ENCODE peak calls at places on chromosome 20, in four cellular contexts. One of them, this sample, is unnamed.

GRCh38 chr20:23048283-23049200 is 930 bp downstream of the THBD start:
- DNase-seq in mesothelial cell of epicardium: peak; percentile 52
- DNase-seq in foreskin fibroblast: peak; percentile 33
- DNase-seq in GM20000: no peak
- DNase-seq in this sample: peak; percentile 53

GRCh38 chr20:46694484-46694883 is 5.2 kb upstream of the TP53RK start:
- DNase-seq in mesothelial cell of epicardium: no peak
- DNase-seq in foreskin fibroblast: no peak
- DNase-seq in GM20000: no peak
- DNase-seq in this sample: no peak

GRCh38 chr20:58424218-58424617 is 35.2 kb downstream of the VAPB start:
- DNase-seq in GM20000: no peak
- DNase-seq in foreskin fibroblast: no peak
- DNase-seq in mesothelial cell of epicardium: no peak
- DNase-seq in this sample: no peak

GRCh38 chr20:14765370-14765701 is 427.9 kb upstream of the FLRT3 start:
- DNase-seq in mesothelial cell of epicardium: no peak
- DNase-seq in GM20000: no peak
- DNase-seq in foreskin fibroblast: no peak
- DNase-seq in this sample: no peak

GRCh38 chr20:50312682-50313187 is 122.1 kb downstream of the CEBPB start:
- DNase-seq in mesothelial cell of epicardium: no peak
- DNase-seq in GM20000: no peak
- DNase-seq in foreskin fibroblast: peak; percentile 75
- DNase-seq in this sample: no peak

GRCh38 chr20:63397155-63397843 is 36.1 kb upstream of the CHRNA4 start:
- DNase-seq in GM20000: no peak
- DNase-seq in mesothelial cell of epicardium: no peak
- DNase-seq in foreskin fibroblast: no peak
- DNase-seq in this sample: no peak

GRCh38 chr20:10115021-10115420 is 80.2 kb downstream of the ANKEF1 start:
- DNase-seq in mesothelial cell of epicardium: no peak
- DNase-seq in GM20000: no peak
- DNase-seq in foreskin fibroblast: peak; percentile 74
- DNase-seq in this sample: no peak

GRCh38 chr20:12837646-12838045 is 171.1 kb upstream of the SPTLC3 start:
- DNase-seq in mesothelial cell of epicardium: no peak
- DNase-seq in foreskin fibroblast: no peak
- DNase-seq in GM20000: no peak
- DNase-seq in this sample: no peak

GRCh38 chr20:34015401-34016335 is 22.0 kb downstream of the RALY start:
- DNase-seq in GM20000: no peak
- DNase-seq in foreskin fibroblast: no peak
- DNase-seq in mesothelial cell of epicardium: no peak
- DNase-seq in this sample: no peak

GRCh38 chr20:2626853-2627541 is 25.4 kb upstream of the NOP56 start:
- DNase-seq in mesothelial cell of epicardium: no peak
- DNase-seq in GM20000: no peak
- DNase-seq in foreskin fibroblast: peak; percentile 87
- DNase-seq in this sample: no peak

GRCh38 chr20:51750037-51750769 is 18.0 kb downstream of the ATP9A start:
- DNase-seq in mesothelial cell of epicardium: no peak
- DNase-seq in foreskin fibroblast: peak; percentile 97
- DNase-seq in GM20000: no peak
- DNase-seq in this sample: no peak

GRCh38 chr20:47285189-47285588 is 71.3 kb downstream of the ZMYND8 start:
- DNase-seq in foreskin fibroblast: no peak
- DNase-seq in mesothelial cell of epicardium: no peak
- DNase-seq in GM20000: no peak
- DNase-seq in this sample: no peak

GRCh38 chr20:1287306-1287705 is 21.2 kb downstream of the SNPH start:
- DNase-seq in foreskin fibroblast: no peak
- DNase-seq in mesothelial cell of epicardium: no peak
- DNase-seq in GM20000: no peak
- DNase-seq in this sample: no peak

GRCh38 chr20:63782051-63782471 is 42.5 kb downstream of the SLC2A4RG start:
- DNase-seq in foreskin fibroblast: no peak
- DNase-seq in GM20000: no peak
- DNase-seq in mesothelial cell of epicardium: no peak
- DNase-seq in this sample: no peak

GRCh38 chr20:38043512-38044300 is 10.2 kb downstream of the RPRD1B start:
- DNase-seq in mesothelial cell of epicardium: no peak
- DNase-seq in foreskin fibroblast: peak; percentile 71
- DNase-seq in GM20000: no peak
- DNase-seq in this sample: no peak
- TF ChIP-seq CTCF in mesothelial cell of epicardium: no peak
- TF ChIP-seq CTCF in foreskin fibroblast: no peak
- TF ChIP-seq CTCF in GM20000: no peak
- TF ChIP-seq CTCF in this sample: no peak

DNA sequence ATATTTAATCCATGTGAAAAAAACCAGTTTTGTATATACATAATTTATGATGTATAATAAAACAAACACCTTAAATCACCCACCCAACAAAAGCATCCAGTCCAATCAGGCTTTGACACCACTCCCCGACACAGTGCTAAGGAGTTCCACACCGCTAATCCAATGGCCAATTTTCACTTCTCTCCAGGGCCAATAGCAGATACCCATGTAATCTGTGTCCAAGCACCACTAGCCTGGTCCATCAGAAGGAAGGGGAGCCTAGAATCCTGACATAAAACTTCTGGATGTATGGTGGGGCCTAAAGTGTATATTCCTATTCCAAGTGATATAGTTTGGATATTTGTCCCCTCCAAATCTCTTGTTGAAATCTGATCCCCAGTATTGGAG is 21.0 kb downstream of the RALGAPA2 start:
- DNase-seq in GM20000: no peak
- DNase-seq in foreskin fibroblast: no peak
- DNase-seq in mesothelial cell of epicardium: no peak
- DNase-seq in this sample: peak; percentile 24
- TF ChIP-seq CTCF in GM20000: no peak
- TF ChIP-seq CTCF in foreskin fibroblast: no peak
- TF ChIP-seq CTCF in mesothelial cell of epicardium: no peak
- TF ChIP-seq CTCF in this sample: no peak

DNA sequence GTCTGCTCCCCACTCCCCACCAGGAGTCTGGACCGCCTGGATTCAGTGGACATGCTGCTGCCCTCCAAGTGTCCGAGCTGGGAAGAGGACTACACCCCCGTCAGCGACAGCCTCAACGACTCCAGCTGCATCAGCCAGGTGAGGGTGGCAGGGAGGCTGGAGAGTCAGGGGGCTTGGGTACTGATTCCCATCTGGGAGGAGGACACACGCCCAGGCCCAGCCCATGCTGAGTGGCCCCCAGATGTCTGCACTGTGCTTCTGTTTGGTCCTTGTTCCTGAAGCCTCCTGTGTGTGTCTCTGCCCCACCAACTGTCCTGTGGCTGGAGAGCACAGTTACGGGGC is 101.6 kb upstream of the MYL9 start:
- DNase-seq in GM20000: no peak
- DNase-seq in mesothelial cell of epicardium: no peak
- DNase-seq in foreskin fibroblast: no peak
- DNase-seq in this sample: no peak
- TF ChIP-seq CTCF in GM20000: no peak
- TF ChIP-seq CTCF in mesothelial cell of epicardium: no peak
- TF ChIP-seq CTCF in foreskin fibroblast: no peak
- TF ChIP-seq CTCF in this sample: no peak

DNA sequence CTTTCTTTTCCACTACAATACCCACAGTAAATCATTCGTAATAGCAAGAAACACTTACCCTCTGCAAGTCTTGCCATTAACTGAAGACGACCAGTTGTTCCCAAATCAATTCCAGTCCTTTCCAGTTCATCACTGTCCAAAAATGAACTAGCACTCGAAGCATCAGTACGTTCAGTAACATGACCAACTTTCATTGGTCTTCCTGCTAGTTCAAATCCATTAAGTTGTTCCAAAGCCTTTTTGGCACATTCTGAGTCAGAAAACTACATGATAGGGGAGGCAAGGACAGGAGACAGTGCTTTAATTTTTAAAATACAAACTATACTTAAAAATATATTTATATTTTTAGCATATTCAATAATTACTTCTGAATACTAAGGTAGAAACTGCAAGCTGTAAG is 14.9 kb downstream of the ROMO1 start:
- DNase-seq in foreskin fibroblast: no peak
- DNase-seq in GM20000: no peak
- DNase-seq in mesothelial cell of epicardium: no peak
- DNase-seq in this sample: no peak
- TF ChIP-seq CTCF in foreskin fibroblast: no peak
- TF ChIP-seq CTCF in GM20000: no peak
- TF ChIP-seq CTCF in mesothelial cell of epicardium: no peak
- TF ChIP-seq CTCF in this sample: no peak

GRCh38 chr20:258963-259362 is 1.4 kb downstream of the DEFB132 start:
- DNase-seq in foreskin fibroblast: no peak
- DNase-seq in mesothelial cell of epicardium: no peak
- DNase-seq in GM20000: no peak
- DNase-seq in this sample: no peak
- TF ChIP-seq CTCF in foreskin fibroblast: no peak
- TF ChIP-seq CTCF in mesothelial cell of epicardium: no peak
- TF ChIP-seq CTCF in GM20000: peak; percentile 8
- TF ChIP-seq CTCF in this sample: peak; percentile 24

GRCh38 chr20:25299801-25300200 is 51.9 kb downstream of the PYGB start:
- DNase-seq in GM20000: no peak
- DNase-seq in foreskin fibroblast: no peak
- DNase-seq in mesothelial cell of epicardium: no peak
- DNase-seq in this sample: no peak
- TF ChIP-seq CTCF in GM20000: no peak
- TF ChIP-seq CTCF in foreskin fibroblast: no peak
- TF ChIP-seq CTCF in mesothelial cell of epicardium: no peak
- TF ChIP-seq CTCF in this sample: no peak

GRCh38 chr20:19840111-19840705 is 82.2 kb downstream of the RIN2 start:
- DNase-seq in foreskin fibroblast: no peak
- DNase-seq in mesothelial cell of epicardium: no peak
- DNase-seq in GM20000: no peak
- DNase-seq in this sample: no peak
- TF ChIP-seq CTCF in foreskin fibroblast: no peak
- TF ChIP-seq CTCF in mesothelial cell of epicardium: no peak
- TF ChIP-seq CTCF in GM20000: no peak
- TF ChIP-seq CTCF in this sample: no peak

DNA sequence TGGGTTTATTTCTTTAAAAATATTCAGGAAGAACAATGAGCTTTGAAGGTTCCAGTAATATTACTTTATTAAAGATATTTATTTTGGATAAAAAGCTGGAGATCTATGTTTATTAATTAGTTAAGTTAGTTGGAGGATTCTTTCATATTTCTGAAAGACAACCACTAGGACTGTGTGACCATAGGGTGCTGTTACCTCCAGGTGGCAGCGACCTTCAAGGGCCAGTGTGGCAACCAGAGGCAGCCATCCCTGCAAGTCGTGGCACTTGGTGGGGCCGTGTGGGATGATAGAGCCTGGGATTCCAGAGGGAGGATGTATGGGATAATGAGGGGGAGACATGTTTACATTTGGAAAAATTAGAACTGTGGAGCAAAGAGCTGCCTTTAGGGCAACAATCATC is 95.5 kb upstream of the SCP2D1 start:
- DNase-seq in GM20000: no peak
- DNase-seq in mesothelial cell of epicardium: no peak
- DNase-seq in foreskin fibroblast: no peak
- DNase-seq in this sample: no peak
- TF ChIP-seq CTCF in GM20000: no peak
- TF ChIP-seq CTCF in mesothelial cell of epicardium: no peak
- TF ChIP-seq CTCF in foreskin fibroblast: no peak
- TF ChIP-seq CTCF in this sample: no peak

GRCh38 chr20:6169251-6169650 is 46.4 kb upstream of the FERMT1 start:
- DNase-seq in GM20000: no peak
- DNase-seq in mesothelial cell of epicardium: no peak
- DNase-seq in foreskin fibroblast: no peak
- DNase-seq in this sample: no peak
- TF ChIP-seq CTCF in GM20000: no peak
- TF ChIP-seq CTCF in mesothelial cell of epicardium: no peak
- TF ChIP-seq CTCF in foreskin fibroblast: no peak
- TF ChIP-seq CTCF in this sample: peak; percentile 12

GRCh38 chr20:38317422-38317821 is 13.5 kb downstream of the BPI start:
- DNase-seq in GM20000: no peak
- DNase-seq in foreskin fibroblast: no peak
- DNase-seq in mesothelial cell of epicardium: no peak
- DNase-seq in this sample: no peak

GRCh38 chr20:38311100-38311499 is 7.1 kb downstream of the BPI start:
- DNase-seq in GM20000: no peak
- DNase-seq in mesothelial cell of epicardium: no peak
- DNase-seq in foreskin fibroblast: no peak
- DNase-seq in this sample: no peak

GRCh38 chr20:38313676-38314075 is 9.7 kb downstream of the BPI start:
- DNase-seq in foreskin fibroblast: no peak
- DNase-seq in mesothelial cell of epicardium: no peak
- DNase-seq in GM20000: no peak
- DNase-seq in this sample: no peak

GRCh38 chr20:38316341-38316740 is 12.4 kb downstream of the BPI start:
- DNase-seq in foreskin fibroblast: no peak
- DNase-seq in GM20000: no peak
- DNase-seq in mesothelial cell of epicardium: no peak
- DNase-seq in this sample: no peak

GRCh38 chr20:38315290-38315966 is 11.5 kb downstream of the BPI start:
- DNase-seq in GM20000: no peak
- DNase-seq in mesothelial cell of epicardium: no peak
- DNase-seq in foreskin fibroblast: peak; percentile 34
- DNase-seq in this sample: no peak
- TF ChIP-seq CTCF in GM20000: no peak
- TF ChIP-seq CTCF in mesothelial cell of epicardium: no peak
- TF ChIP-seq CTCF in foreskin fibroblast: peak; percentile 31
- TF ChIP-seq CTCF in this sample: no peak